ENCODE peak calls at places on chromosome 3, in ten cellular contexts. One of them, this sample, is unnamed.

GRCh38 chr3:115071611-115072010 is 75.5 kb downstream of the ZBTB20 start:
- DNase-seq in spleen: no peak
- DNase-seq in neural progenitor cell: peak; percentile 8
- DNase-seq in brain microvascular endothelial cell: peak; percentile 32
- DNase-seq in fibroblast of pulmonary artery: peak; percentile 20
- DNase-seq in psoas muscle: no peak
- DNase-seq in CD8-positive, alpha-beta T cell: no peak
- DNase-seq in heart right ventricle: no peak
- DNase-seq in vagina: no peak
- DNase-seq in fibroblast of the aortic adventitia: peak; percentile 61
- DNase-seq in this sample: no peak

GRCh38 chr3:65936908-65937638 is 101.6 kb downstream of the MAGI1 start:
- DNase-seq in spleen: no peak
- DNase-seq in neural progenitor cell: peak; percentile 62
- DNase-seq in brain microvascular endothelial cell: no peak
- DNase-seq in fibroblast of pulmonary artery: no peak
- DNase-seq in psoas muscle: no peak
- DNase-seq in CD8-positive, alpha-beta T cell: no peak
- DNase-seq in heart right ventricle: no peak
- DNase-seq in vagina: no peak
- DNase-seq in fibroblast of the aortic adventitia: no peak
- DNase-seq in this sample: no peak

GRCh38 chr3:195008816-195009215 is 262.1 kb downstream of the XXYLT1 start:
- DNase-seq in spleen: no peak
- DNase-seq in neural progenitor cell: no peak
- DNase-seq in brain microvascular endothelial cell: no peak
- DNase-seq in fibroblast of pulmonary artery: no peak
- DNase-seq in psoas muscle: no peak
- DNase-seq in CD8-positive, alpha-beta T cell: no peak
- DNase-seq in heart right ventricle: no peak
- DNase-seq in vagina: no peak
- DNase-seq in fibroblast of the aortic adventitia: no peak
- DNase-seq in this sample: no peak

GRCh38 chr3:11716576-11717250 is 73.0 kb upstream of the VGLL4 start:
- DNase-seq in spleen: no peak
- DNase-seq in neural progenitor cell: no peak
- DNase-seq in brain microvascular endothelial cell: no peak
- DNase-seq in fibroblast of pulmonary artery: no peak
- DNase-seq in psoas muscle: no peak
- DNase-seq in CD8-positive, alpha-beta T cell: no peak
- DNase-seq in heart right ventricle: no peak
- DNase-seq in vagina: no peak
- DNase-seq in fibroblast of the aortic adventitia: peak; percentile 39
- DNase-seq in this sample: no peak

GRCh38 chr3:114079761-114080160 is 23.2 kb downstream of the QTRT2 start:
- DNase-seq in spleen: no peak
- DNase-seq in neural progenitor cell: no peak
- DNase-seq in brain microvascular endothelial cell: peak; percentile 11
- DNase-seq in fibroblast of pulmonary artery: peak; percentile 32
- DNase-seq in psoas muscle: no peak
- DNase-seq in CD8-positive, alpha-beta T cell: no peak
- DNase-seq in heart right ventricle: no peak
- DNase-seq in vagina: no peak
- DNase-seq in fibroblast of the aortic adventitia: peak; percentile 43
- DNase-seq in this sample: no peak

GRCh38 chr3:187130346-187131066 is 8.8 kb downstream of the RPL39L start:
- DNase-seq in spleen: no peak
- DNase-seq in neural progenitor cell: no peak
- DNase-seq in brain microvascular endothelial cell: peak; percentile 69
- DNase-seq in fibroblast of pulmonary artery: peak; percentile 89
- DNase-seq in psoas muscle: no peak
- DNase-seq in CD8-positive, alpha-beta T cell: peak; percentile 26
- DNase-seq in heart right ventricle: no peak
- DNase-seq in vagina: no peak
- DNase-seq in fibroblast of the aortic adventitia: peak; percentile 79
- DNase-seq in this sample: no peak

GRCh38 chr3:38120690-38121450 is 16.1 kb downstream of the ACAA1 start:
- DNase-seq in spleen: peak; percentile 61
- DNase-seq in neural progenitor cell: no peak
- DNase-seq in brain microvascular endothelial cell: no peak
- DNase-seq in fibroblast of pulmonary artery: no peak
- DNase-seq in psoas muscle: no peak
- DNase-seq in CD8-positive, alpha-beta T cell: no peak
- DNase-seq in heart right ventricle: no peak
- DNase-seq in vagina: no peak
- DNase-seq in fibroblast of the aortic adventitia: no peak
- DNase-seq in this sample: peak; percentile 72

GRCh38 chr3:171526869-171527268 is 66.7 kb upstream of the TNIK start:
- DNase-seq in spleen: no peak
- DNase-seq in neural progenitor cell: no peak
- DNase-seq in brain microvascular endothelial cell: peak; percentile 42
- DNase-seq in fibroblast of pulmonary artery: peak; percentile 68
- DNase-seq in psoas muscle: no peak
- DNase-seq in CD8-positive, alpha-beta T cell: no peak
- DNase-seq in heart right ventricle: no peak
- DNase-seq in vagina: no peak
- DNase-seq in fibroblast of the aortic adventitia: peak; percentile 74
- DNase-seq in this sample: no peak

GRCh38 chr3:38738630-38739395 is 77.2 kb downstream of the SCN10A start:
- DNase-seq in spleen: no peak
- DNase-seq in neural progenitor cell: peak; percentile 87
- DNase-seq in brain microvascular endothelial cell: peak; percentile 58
- DNase-seq in fibroblast of pulmonary artery: peak; percentile 60
- DNase-seq in psoas muscle: no peak
- DNase-seq in CD8-positive, alpha-beta T cell: no peak
- DNase-seq in heart right ventricle: no peak
- DNase-seq in vagina: no peak
- DNase-seq in fibroblast of the aortic adventitia: peak; percentile 48
- DNase-seq in this sample: no peak

GRCh38 chr3:46484911-46485696 is 12.7 kb upstream of the RTP3 start:
- DNase-seq in spleen: no peak
- DNase-seq in neural progenitor cell: no peak
- DNase-seq in brain microvascular endothelial cell: no peak
- DNase-seq in fibroblast of pulmonary artery: no peak
- DNase-seq in psoas muscle: no peak
- DNase-seq in CD8-positive, alpha-beta T cell: no peak
- DNase-seq in heart right ventricle: no peak
- DNase-seq in vagina: no peak
- DNase-seq in fibroblast of the aortic adventitia: no peak
- DNase-seq in this sample: peak; percentile 62

GRCh38 chr3:120816728-120817127 is 74.2 kb downstream of the GTF2E1 start:
- DNase-seq in spleen: no peak
- DNase-seq in neural progenitor cell: no peak
- DNase-seq in brain microvascular endothelial cell: no peak
- DNase-seq in fibroblast of pulmonary artery: no peak
- DNase-seq in psoas muscle: no peak
- DNase-seq in CD8-positive, alpha-beta T cell: no peak
- DNase-seq in heart right ventricle: no peak
- DNase-seq in vagina: no peak
- DNase-seq in fibroblast of the aortic adventitia: no peak
- DNase-seq in this sample: no peak

GRCh38 chr3:101940521-101940992 is 91.2 kb downstream of the NFKBIZ start:
- DNase-seq in spleen: peak; percentile 82
- DNase-seq in neural progenitor cell: peak; percentile 57
- DNase-seq in brain microvascular endothelial cell: peak; percentile 99
- DNase-seq in fibroblast of pulmonary artery: peak; percentile 99
- DNase-seq in psoas muscle: peak; percentile 42
- DNase-seq in CD8-positive, alpha-beta T cell: no peak
- DNase-seq in heart right ventricle: peak; percentile 44
- DNase-seq in vagina: no peak
- DNase-seq in fibroblast of the aortic adventitia: peak; percentile 99
- DNase-seq in this sample: no peak

GRCh38 chr3:100525753-100526612 is 33.6 kb downstream of the TMEM45A start:
- DNase-seq in spleen: no peak
- DNase-seq in neural progenitor cell: no peak
- DNase-seq in brain microvascular endothelial cell: peak; percentile 81
- DNase-seq in fibroblast of pulmonary artery: peak; percentile 81
- DNase-seq in psoas muscle: peak; percentile 35
- DNase-seq in CD8-positive, alpha-beta T cell: no peak
- DNase-seq in heart right ventricle: no peak
- DNase-seq in vagina: no peak
- DNase-seq in fibroblast of the aortic adventitia: peak; percentile 94
- DNase-seq in this sample: no peak

GRCh38 chr3:87811953-87812352 is 246.9 kb downstream of the CGGBP1 start:
- DNase-seq in spleen: no peak
- DNase-seq in neural progenitor cell: no peak
- DNase-seq in brain microvascular endothelial cell: no peak
- DNase-seq in fibroblast of pulmonary artery: no peak
- DNase-seq in psoas muscle: no peak
- DNase-seq in CD8-positive, alpha-beta T cell: no peak
- DNase-seq in heart right ventricle: no peak
- DNase-seq in vagina: no peak
- DNase-seq in fibroblast of the aortic adventitia: no peak
- DNase-seq in this sample: no peak

GRCh38 chr3:125318497-125318847 is 56.7 kb downstream of the ZNF148 start:
- DNase-seq in spleen: no peak
- DNase-seq in neural progenitor cell: peak; percentile 43
- DNase-seq in brain microvascular endothelial cell: no peak
- DNase-seq in fibroblast of pulmonary artery: no peak
- DNase-seq in psoas muscle: no peak
- DNase-seq in CD8-positive, alpha-beta T cell: no peak
- DNase-seq in heart right ventricle: no peak
- DNase-seq in vagina: no peak
- DNase-seq in fibroblast of the aortic adventitia: no peak
- DNase-seq in this sample: no peak

GRCh38 chr3:125316949-125317348 is 58.2 kb downstream of the ZNF148 start:
- DNase-seq in spleen: no peak
- DNase-seq in neural progenitor cell: no peak
- DNase-seq in brain microvascular endothelial cell: no peak
- DNase-seq in fibroblast of pulmonary artery: no peak
- DNase-seq in psoas muscle: no peak
- DNase-seq in CD8-positive, alpha-beta T cell: no peak
- DNase-seq in heart right ventricle: no peak
- DNase-seq in vagina: no peak
- DNase-seq in fibroblast of the aortic adventitia: no peak
- DNase-seq in this sample: no peak

GRCh38 chr3:125318859-125319258 is 56.3 kb downstream of the ZNF148 start:
- DNase-seq in spleen: no peak
- DNase-seq in neural progenitor cell: peak; percentile 15
- DNase-seq in brain microvascular endothelial cell: no peak
- DNase-seq in fibroblast of pulmonary artery: no peak
- DNase-seq in psoas muscle: no peak
- DNase-seq in CD8-positive, alpha-beta T cell: no peak
- DNase-seq in heart right ventricle: no peak
- DNase-seq in vagina: no peak
- DNase-seq in fibroblast of the aortic adventitia: no peak
- DNase-seq in this sample: no peak

GRCh38 chr3:125319765-125320164 is 55.4 kb downstream of the ZNF148 start:
- DNase-seq in spleen: no peak
- DNase-seq in neural progenitor cell: peak; percentile 2
- DNase-seq in brain microvascular endothelial cell: no peak
- DNase-seq in fibroblast of pulmonary artery: no peak
- DNase-seq in psoas muscle: no peak
- DNase-seq in CD8-positive, alpha-beta T cell: no peak
- DNase-seq in heart right ventricle: no peak
- DNase-seq in vagina: no peak
- DNase-seq in fibroblast of the aortic adventitia: no peak
- DNase-seq in this sample: no peak

DNA sequence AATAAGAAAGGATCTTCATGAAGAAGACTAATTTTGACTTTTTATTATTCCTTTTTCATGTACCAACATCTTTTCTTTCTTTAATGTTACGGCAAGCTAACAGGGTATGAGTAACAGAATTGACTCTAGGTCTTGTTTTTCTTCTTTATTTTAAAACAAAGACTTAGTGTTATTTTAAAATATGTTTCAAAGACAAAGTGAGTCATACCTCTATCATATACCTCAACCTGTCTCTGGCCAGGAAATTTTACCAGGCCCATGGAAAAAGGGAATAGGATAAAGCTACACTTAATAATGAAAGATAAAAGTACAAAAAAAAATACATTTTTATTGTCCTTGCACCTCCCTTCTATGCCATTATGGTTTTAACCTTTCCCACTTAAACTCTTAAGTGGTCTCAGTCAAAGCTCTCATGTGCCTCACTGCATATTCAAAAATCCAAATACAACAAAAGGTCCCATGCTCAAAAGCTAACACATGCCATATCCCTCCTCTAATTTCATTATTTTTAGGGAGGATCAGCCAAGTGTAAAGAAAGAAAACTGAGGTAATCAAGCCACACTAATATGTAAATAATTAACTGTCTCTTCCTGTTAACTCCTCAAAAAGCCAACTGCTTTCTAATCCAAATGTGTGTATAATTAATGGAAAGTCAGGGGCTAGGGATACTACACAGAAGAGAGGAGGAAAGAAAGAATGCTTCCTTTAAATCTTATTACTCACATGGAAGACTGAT is 57.2 kb downstream of the ZNF148 start:
- DNase-seq in spleen: no peak
- DNase-seq in neural progenitor cell: no peak
- DNase-seq in brain microvascular endothelial cell: no peak
- DNase-seq in fibroblast of pulmonary artery: peak; percentile 16
- DNase-seq in psoas muscle: no peak
- DNase-seq in CD8-positive, alpha-beta T cell: no peak
- DNase-seq in heart right ventricle: no peak
- DNase-seq in vagina: no peak
- DNase-seq in fibroblast of the aortic adventitia: peak; percentile 20
- DNase-seq in this sample: no peak
- H3K4me3 ChIP-seq in spleen: no peak overlapping the region
- H3K4me3 ChIP-seq in neural progenitor cell: no peak overlapping the region
- H3K4me3 ChIP-seq in brain microvascular endothelial cell: no peak overlapping the region
- H3K4me3 ChIP-seq in fibroblast of pulmonary artery: no peak overlapping the region
- H3K4me3 ChIP-seq in psoas muscle: no peak overlapping the region
- H3K4me3 ChIP-seq in CD8-positive, alpha-beta T cell: no peak overlapping the region
- H3K4me3 ChIP-seq in heart right ventricle: no peak overlapping the region
- H3K4me3 ChIP-seq in vagina: no peak overlapping the region
- H3K4me3 ChIP-seq in fibroblast of the aortic adventitia: no peak overlapping the region
- H3K4me3 ChIP-seq in this sample: no peak overlapping the region

GRCh38 chr3:24495334-24495994 is 814 bp upstream of the THRB start:
- DNase-seq in spleen: peak; percentile 87
- DNase-seq in neural progenitor cell: peak; percentile 77
- DNase-seq in brain microvascular endothelial cell: no peak
- DNase-seq in fibroblast of pulmonary artery: no peak
- DNase-seq in psoas muscle: peak; percentile 62
- DNase-seq in CD8-positive, alpha-beta T cell: no peak
- DNase-seq in heart right ventricle: peak; percentile 48
- DNase-seq in vagina: no peak
- DNase-seq in fibroblast of the aortic adventitia: no peak
- DNase-seq in this sample: peak; percentile 78
- TF ChIP-seq CTCF in spleen: no peak
- TF ChIP-seq CTCF in neural progenitor cell: peak; percentile 34
- TF ChIP-seq CTCF in brain microvascular endothelial cell: no peak
- TF ChIP-seq CTCF in fibroblast of pulmonary artery: no peak
- TF ChIP-seq CTCF in psoas muscle: peak; percentile 1
- TF ChIP-seq CTCF in CD8-positive, alpha-beta T cell: no peak
- TF ChIP-seq CTCF in heart right ventricle: no peak
- TF ChIP-seq CTCF in vagina: no peak
- TF ChIP-seq CTCF in fibroblast of the aortic adventitia: no peak
- TF ChIP-seq CTCF in this sample: no peak

GRCh38 chr3:125043599-125044151 is 12.1 kb downstream of the HEG1 start:
- DNase-seq in spleen: no peak
- DNase-seq in neural progenitor cell: no peak
- DNase-seq in brain microvascular endothelial cell: no peak
- DNase-seq in fibroblast of pulmonary artery: no peak
- DNase-seq in psoas muscle: peak; percentile 63
- DNase-seq in CD8-positive, alpha-beta T cell: no peak
- DNase-seq in heart right ventricle: peak; percentile 70
- DNase-seq in vagina: no peak
- DNase-seq in fibroblast of the aortic adventitia: peak; percentile 40
- DNase-seq in this sample: peak; percentile 61
- H3K4me3 ChIP-seq in spleen: no peak overlapping the region
- H3K4me3 ChIP-seq in neural progenitor cell: no peak overlapping the region
- H3K4me3 ChIP-seq in brain microvascular endothelial cell: no peak overlapping the region
- H3K4me3 ChIP-seq in fibroblast of pulmonary artery: no peak overlapping the region
- H3K4me3 ChIP-seq in psoas muscle: peak overlapping the region; percentile 49
- H3K4me3 ChIP-seq in CD8-positive, alpha-beta T cell: no peak overlapping the region
- H3K4me3 ChIP-seq in heart right ventricle: peak overlapping the region; percentile 35
- H3K4me3 ChIP-seq in vagina: no peak overlapping the region
- H3K4me3 ChIP-seq in fibroblast of the aortic adventitia: peak overlapping the region; percentile 32
- H3K4me3 ChIP-seq in this sample: no peak overlapping the region

GRCh38 chr3:25863560-25863959 is 73.7 kb downstream of the OXSM start:
- DNase-seq in spleen: no peak
- DNase-seq in neural progenitor cell: peak; percentile 2
- DNase-seq in brain microvascular endothelial cell: no peak
- DNase-seq in fibroblast of pulmonary artery: no peak
- DNase-seq in psoas muscle: no peak
- DNase-seq in CD8-positive, alpha-beta T cell: no peak
- DNase-seq in heart right ventricle: no peak
- DNase-seq in vagina: no peak
- DNase-seq in fibroblast of the aortic adventitia: no peak
- DNase-seq in this sample: no peak
- TF ChIP-seq CTCF in spleen: no peak
- TF ChIP-seq CTCF in neural progenitor cell: peak; percentile 43
- TF ChIP-seq CTCF in brain microvascular endothelial cell: peak; percentile 41
- TF ChIP-seq CTCF in fibroblast of pulmonary artery: peak; percentile 11
- TF ChIP-seq CTCF in psoas muscle: no peak
- TF ChIP-seq CTCF in CD8-positive, alpha-beta T cell: no peak
- TF ChIP-seq CTCF in heart right ventricle: no peak
- TF ChIP-seq CTCF in vagina: no peak
- TF ChIP-seq CTCF in fibroblast of the aortic adventitia: peak; percentile 7
- TF ChIP-seq CTCF in this sample: no peak

This sample was measured in coronary artery.